ENCODE peak calls at places on chromosomes 12 and 14, in six cellular contexts. One of them, this sample, is unnamed.
A peak's percentile ranks its signal among the peaks of the same experiment; 100 is the strongest.

GRCh38 chr12:75270157-75270556 is 60.0 kb downstream of the CAPS2 start:
- DNase-seq in pancreas: no peak
- DNase-seq in breast epithelium: no peak
- DNase-seq in RWPE2: no peak
- DNase-seq in kidney epithelial cell: no peak
- DNase-seq in foreskin fibroblast: no peak
- DNase-seq in this sample: no peak

GRCh38 chr12:22722779-22723178 is 97.8 kb downstream of the ETNK1 start:
- DNase-seq in pancreas: no peak
- DNase-seq in breast epithelium: no peak
- DNase-seq in RWPE2: no peak
- DNase-seq in kidney epithelial cell: no peak
- DNase-seq in foreskin fibroblast: no peak
- DNase-seq in this sample: no peak

GRCh38 chr12:49342066-49342913 is 4.4 kb upstream of the DNAJC22 start:
- DNase-seq in pancreas: peak; percentile 56
- DNase-seq in breast epithelium: no peak
- DNase-seq in RWPE2: peak; percentile 66
- DNase-seq in kidney epithelial cell: no peak
- DNase-seq in foreskin fibroblast: peak; percentile 76
- DNase-seq in this sample: peak; percentile 79

GRCh38 chr14:56857206-56857605 is 46.9 kb upstream of the OTX2 start:
- DNase-seq in pancreas: no peak
- DNase-seq in breast epithelium: no peak
- DNase-seq in RWPE2: no peak
- DNase-seq in kidney epithelial cell: no peak
- DNase-seq in foreskin fibroblast: no peak
- DNase-seq in this sample: no peak

GRCh38 chr12:111122458-111122878 is 202.1 kb upstream of the MYL2 start:
- DNase-seq in pancreas: no peak
- DNase-seq in breast epithelium: no peak
- DNase-seq in RWPE2: no peak
- DNase-seq in kidney epithelial cell: no peak
- DNase-seq in foreskin fibroblast: no peak
- DNase-seq in this sample: no peak

GRCh38 chr14:57478050-57478449 is 15.6 kb downstream of the CCDC198 start:
- DNase-seq in pancreas: no peak
- DNase-seq in breast epithelium: no peak
- DNase-seq in RWPE2: no peak
- DNase-seq in kidney epithelial cell: no peak
- DNase-seq in foreskin fibroblast: no peak
- DNase-seq in this sample: no peak

GRCh38 chr14:55711171-55711811 is 131.3 kb downstream of the KTN1 start:
- DNase-seq in pancreas: no peak
- DNase-seq in breast epithelium: no peak
- DNase-seq in RWPE2: no peak
- DNase-seq in kidney epithelial cell: no peak
- DNase-seq in foreskin fibroblast: peak; percentile 87
- DNase-seq in this sample: no peak

GRCh38 chr14:55454264-55455151 is 14.1 kb upstream of the TBPL2 start:
- DNase-seq in pancreas: peak; percentile 16
- DNase-seq in breast epithelium: no peak
- DNase-seq in RWPE2: peak; percentile 87
- DNase-seq in kidney epithelial cell: peak; percentile 63
- DNase-seq in foreskin fibroblast: peak; percentile 76
- DNase-seq in this sample: no peak

GRCh38 chr12:3099146-3099545 is 22.0 kb downstream of the TSPAN9 start:
- DNase-seq in pancreas: no peak
- DNase-seq in breast epithelium: no peak
- DNase-seq in RWPE2: no peak
- DNase-seq in kidney epithelial cell: no peak
- DNase-seq in foreskin fibroblast: no peak
- DNase-seq in this sample: no peak

GRCh38 chr14:62632771-62633170 is 412.5 kb downstream of the KCNH5 start:
- DNase-seq in pancreas: no peak
- DNase-seq in breast epithelium: no peak
- DNase-seq in RWPE2: no peak
- DNase-seq in kidney epithelial cell: no peak
- DNase-seq in foreskin fibroblast: no peak
- DNase-seq in this sample: no peak

GRCh38 chr14:91078095-91078737 is 17.8 kb upstream of the RPS6KA5 start:
- DNase-seq in pancreas: no peak
- DNase-seq in breast epithelium: no peak
- DNase-seq in RWPE2: no peak
- DNase-seq in kidney epithelial cell: no peak
- DNase-seq in foreskin fibroblast: no peak
- DNase-seq in this sample: no peak

GRCh38 chr14:102076793-102077759 is 9.8 kb downstream of the HSP90AA1 start:
- DNase-seq in pancreas: no peak
- DNase-seq in breast epithelium: no peak
- DNase-seq in RWPE2: no peak
- DNase-seq in kidney epithelial cell: no peak
- DNase-seq in foreskin fibroblast: no peak
- DNase-seq in this sample: no peak

GRCh38 chr14:32469388-32470160 is 140.5 kb downstream of the AKAP6 start:
- DNase-seq in pancreas: no peak
- DNase-seq in breast epithelium: no peak
- DNase-seq in RWPE2: no peak
- DNase-seq in kidney epithelial cell: peak; percentile 12
- DNase-seq in foreskin fibroblast: peak; percentile 63
- DNase-seq in this sample: no peak

GRCh38 chr12:19529933-19530630 is 90.8 kb downstream of the AEBP2 start:
- DNase-seq in pancreas: no peak
- DNase-seq in breast epithelium: no peak
- DNase-seq in RWPE2: no peak
- DNase-seq in kidney epithelial cell: no peak
- DNase-seq in foreskin fibroblast: peak; percentile 52
- DNase-seq in this sample: no peak

GRCh38 chr12:48028541-48029400 is 24.5 kb upstream of the COL2A1 start:
- DNase-seq in pancreas: no peak
- DNase-seq in breast epithelium: no peak
- DNase-seq in RWPE2: no peak
- DNase-seq in kidney epithelial cell: no peak
- DNase-seq in foreskin fibroblast: no peak
- DNase-seq in this sample: no peak

GRCh38 chr12:109377139-109377685 is 29.5 kb downstream of the MYO1H start:
- DNase-seq in pancreas: no peak
- DNase-seq in breast epithelium: no peak
- DNase-seq in RWPE2: no peak
- DNase-seq in kidney epithelial cell: no peak
- DNase-seq in foreskin fibroblast: no peak
- DNase-seq in this sample: no peak

GRCh38 chr14:90397401-90398314 is 829 bp downstream of the CALM1 start:
- DNase-seq in pancreas: peak; percentile 51
- DNase-seq in breast epithelium: peak; percentile 39
- DNase-seq in RWPE2: peak; percentile 73
- DNase-seq in kidney epithelial cell: no peak
- DNase-seq in foreskin fibroblast: peak; percentile 71
- DNase-seq in this sample: peak; percentile 36

GRCh38 chr12:13205809-13206559 is 9.5 kb downstream of the EMP1 start:
- DNase-seq in pancreas: no peak
- DNase-seq in breast epithelium: no peak
- DNase-seq in RWPE2: peak; percentile 77
- DNase-seq in kidney epithelial cell: peak; percentile 92
- DNase-seq in foreskin fibroblast: peak; percentile 98
- DNase-seq in this sample: no peak

GRCh38 chr14:73935666-73936065 is 14.2 kb downstream of the FAM161B start:
- DNase-seq in pancreas: no peak
- DNase-seq in breast epithelium: no peak
- DNase-seq in RWPE2: no peak
- DNase-seq in kidney epithelial cell: no peak
- DNase-seq in foreskin fibroblast: peak; percentile 46
- DNase-seq in this sample: no peak

GRCh38 chr12:107329569-107330324 is 236.4 kb upstream of the CRY1 start:
- DNase-seq in pancreas: no peak
- DNase-seq in breast epithelium: no peak
- DNase-seq in RWPE2: no peak
- DNase-seq in kidney epithelial cell: no peak
- DNase-seq in foreskin fibroblast: no peak
- DNase-seq in this sample: no peak

GRCh38 chr12:16225692-16226091 is 51.8 kb downstream of the SLC15A5 start:
- DNase-seq in pancreas: no peak
- DNase-seq in breast epithelium: no peak
- DNase-seq in RWPE2: no peak
- DNase-seq in kidney epithelial cell: no peak
- DNase-seq in foreskin fibroblast: no peak
- DNase-seq in this sample: no peak

DNA sequence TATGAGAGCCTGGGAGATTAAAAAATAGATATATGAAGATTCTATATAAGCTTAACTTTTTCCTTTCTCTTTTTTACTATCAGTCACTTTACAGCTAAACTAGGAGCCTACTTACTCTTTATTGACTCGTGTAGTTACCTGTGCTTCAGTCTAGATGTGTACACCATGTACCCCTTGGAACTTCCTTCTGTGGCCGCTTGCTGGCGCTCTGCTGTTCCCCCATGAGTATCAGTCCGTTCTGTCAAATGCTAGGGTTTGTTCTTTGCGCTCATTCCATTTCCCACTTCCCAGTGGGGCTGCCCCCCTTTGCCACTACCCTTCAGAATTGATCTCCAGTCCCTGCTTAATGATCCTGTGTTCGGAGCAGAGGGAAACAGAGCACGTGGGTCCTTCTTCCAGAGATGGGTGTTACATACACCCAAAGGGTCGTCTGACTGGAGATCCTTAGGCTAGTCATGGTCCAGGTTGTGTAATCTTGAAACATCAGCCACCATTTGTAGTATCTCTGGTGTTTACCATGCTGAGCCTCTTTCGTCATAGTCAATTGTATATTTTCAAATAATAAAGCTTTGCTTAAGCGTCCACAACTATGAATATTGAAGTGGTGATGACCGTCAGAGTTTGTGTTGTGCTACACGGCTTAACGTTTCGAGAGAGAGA is 160.0 kb downstream of the FBXL14 start:
- DNase-seq in pancreas: no peak
- DNase-seq in breast epithelium: no peak
- DNase-seq in RWPE2: no peak
- DNase-seq in kidney epithelial cell: no peak
- DNase-seq in foreskin fibroblast: no peak
- DNase-seq in this sample: no peak
- TF ChIP-seq CTCF in pancreas: no peak
- TF ChIP-seq CTCF in breast epithelium: no peak
- TF ChIP-seq CTCF in RWPE2: no peak
- TF ChIP-seq CTCF in kidney epithelial cell: no peak
- TF ChIP-seq CTCF in foreskin fibroblast: no peak
- TF ChIP-seq CTCF in this sample: no peak

DNA sequence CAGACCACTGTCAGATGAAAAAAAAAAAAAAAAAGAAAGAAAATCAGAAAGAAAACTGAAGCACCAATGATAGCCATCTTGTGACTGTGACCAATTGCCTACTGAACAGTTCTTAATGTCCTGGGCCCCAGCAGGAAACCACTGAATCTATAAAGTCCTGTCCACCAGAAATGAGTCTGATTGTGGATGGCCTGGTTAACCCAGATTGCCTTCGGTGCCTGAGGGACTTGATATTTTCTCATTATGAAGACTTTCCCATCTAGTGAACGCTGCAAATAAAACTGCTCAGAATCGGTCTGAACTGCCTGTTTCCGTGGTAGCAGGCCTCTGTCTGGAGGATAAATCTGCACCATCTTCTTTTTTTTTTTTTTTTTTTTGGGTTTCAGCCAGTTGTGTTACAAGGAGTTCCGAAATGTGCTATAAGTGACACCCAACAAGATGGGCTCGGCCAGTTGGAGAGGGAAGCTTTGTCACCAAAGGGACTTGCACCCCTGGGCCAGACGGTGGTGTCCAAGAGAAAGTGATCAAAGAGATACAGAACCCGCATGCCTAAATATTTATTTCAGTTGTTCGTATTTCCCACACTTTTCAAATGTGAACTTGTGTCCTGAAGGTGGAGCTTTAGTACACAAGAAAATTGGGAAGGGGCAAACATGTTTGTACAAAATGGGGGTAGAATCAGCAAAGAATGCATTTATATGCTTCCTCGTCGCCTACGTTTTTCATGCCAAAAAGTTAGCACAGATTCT is 3.0 kb upstream of the PLXNC1 start:
- DNase-seq in pancreas: no peak
- DNase-seq in breast epithelium: no peak
- DNase-seq in RWPE2: no peak
- DNase-seq in kidney epithelial cell: no peak
- DNase-seq in foreskin fibroblast: peak; percentile 78
- DNase-seq in this sample: no peak
- TF ChIP-seq CTCF in pancreas: no peak
- TF ChIP-seq CTCF in breast epithelium: peak; percentile 33
- TF ChIP-seq CTCF in RWPE2: peak; percentile 47
- TF ChIP-seq CTCF in kidney epithelial cell: peak; percentile 18
- TF ChIP-seq CTCF in foreskin fibroblast: peak; percentile 36
- TF ChIP-seq CTCF in this sample: peak; percentile 34

DNA sequence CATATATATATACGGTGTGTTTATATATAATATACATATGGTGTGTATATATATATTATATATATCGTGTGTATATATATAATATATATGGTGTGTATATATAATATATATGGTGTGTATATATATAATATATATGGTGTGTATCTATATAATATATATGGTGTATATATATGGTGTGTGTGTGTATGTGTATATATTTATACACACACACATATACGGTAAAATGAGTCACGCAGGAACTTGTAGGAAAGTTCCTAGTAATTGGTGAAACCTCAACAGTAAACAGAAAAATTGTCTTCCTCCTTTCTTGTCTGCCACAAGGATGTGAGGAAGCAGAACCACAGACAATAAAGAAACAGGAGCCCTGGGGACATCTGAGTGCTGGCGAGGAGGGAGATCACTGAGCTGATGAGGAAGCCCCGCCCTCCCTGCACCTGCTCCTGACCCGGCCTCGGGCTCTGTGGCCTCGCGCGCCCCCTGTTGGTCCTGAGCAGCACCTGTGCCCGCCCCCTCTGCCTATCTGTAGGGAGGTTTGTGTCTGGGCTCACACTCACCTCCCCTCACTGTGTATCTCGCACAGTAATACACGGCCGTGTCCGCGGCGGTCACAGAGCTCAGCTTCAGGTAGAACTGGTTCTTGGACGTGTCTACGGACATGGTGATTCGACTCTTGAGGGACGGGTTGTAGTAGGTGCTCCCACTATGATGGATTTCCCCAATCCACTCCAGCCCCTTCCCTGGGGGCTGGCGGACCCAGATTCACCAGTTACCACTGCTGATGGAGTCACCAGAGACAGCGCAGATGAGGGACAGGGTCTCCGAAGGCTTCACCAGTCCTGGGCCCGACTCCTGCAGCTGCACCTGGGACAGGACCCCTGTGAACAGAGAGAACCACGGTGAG is 1079.4 kb downstream of the TMEM121 start:
- DNase-seq in pancreas: peak; percentile 9
- DNase-seq in breast epithelium: no peak
- DNase-seq in RWPE2: no peak
- DNase-seq in kidney epithelial cell: no peak
- DNase-seq in foreskin fibroblast: no peak
- DNase-seq in this sample: no peak
- TF ChIP-seq CTCF in pancreas: no peak
- TF ChIP-seq CTCF in breast epithelium: no peak
- TF ChIP-seq CTCF in RWPE2: peak; percentile 22
- TF ChIP-seq CTCF in kidney epithelial cell: no peak
- TF ChIP-seq CTCF in foreskin fibroblast: no peak
- TF ChIP-seq CTCF in this sample: no peak

DNA sequence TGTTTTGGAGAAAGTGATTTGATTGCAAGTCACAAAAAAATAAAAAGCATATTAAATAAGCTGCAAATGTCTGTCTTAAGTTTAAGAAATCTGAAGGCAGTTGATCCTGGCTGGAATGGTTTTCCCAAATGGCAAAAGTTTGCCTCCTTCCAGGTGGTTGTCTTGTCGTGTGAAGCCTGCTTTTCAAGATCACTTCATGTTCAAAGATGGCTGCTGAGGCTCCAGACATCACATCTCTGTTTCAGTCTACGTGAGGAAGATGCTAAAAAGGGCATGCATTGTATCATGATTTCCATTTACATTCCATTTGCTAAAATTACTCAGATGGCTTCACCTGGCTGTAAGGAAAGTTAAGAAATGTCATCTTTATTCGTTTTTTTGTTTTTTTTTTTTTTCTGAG is 31.6 kb upstream of the HMGA2 start:
- DNase-seq in pancreas: no peak
- DNase-seq in breast epithelium: no peak
- DNase-seq in RWPE2: no peak
- DNase-seq in kidney epithelial cell: no peak
- DNase-seq in foreskin fibroblast: no peak
- DNase-seq in this sample: no peak
- TF ChIP-seq CTCF in pancreas: no peak
- TF ChIP-seq CTCF in breast epithelium: no peak
- TF ChIP-seq CTCF in RWPE2: no peak
- TF ChIP-seq CTCF in kidney epithelial cell: no peak
- TF ChIP-seq CTCF in foreskin fibroblast: no peak
- TF ChIP-seq CTCF in this sample: no peak

This sample was measured in mesothelial cell of epicardium.